ENCODE peak calls at places on chromosome 3, in seven cellular contexts. B, P, I, H, U, A and S are unnamed samples.

GRCh38 chr3:79664444-79664843 is 103.4 kb downstream of the ROBO1 start:
- DNase-seq in H (no peak), B (no peak), P (no peak), A (no peak), U (no peak), I (no peak), S (no peak)

GRCh38 chr3:53776494-53777101 is 69.6 kb downstream of the CHDH start:
- DNase-seq in I (no peak), A (no peak), U (no peak), P (no peak), B (no peak), H (no peak), S (no peak)

GRCh38 chr3:10653241-10653640 is 147.9 kb upstream of the ATP2B2 start:
- DNase-seq in H (no peak), I (no peak), B (no peak), P (no peak), U (no peak), A (no peak), S (no peak)

GRCh38 chr3:7385635-7386034 is 524.7 kb downstream of the GRM7 start:
- DNase-seq in U (no peak), I (no peak), B (no peak), H (no peak), A (no peak), P (no peak), S (no peak)

GRCh38 chr3:193701896-193702644 is 109.1 kb downstream of the OPA1 start:
- DNase-seq in A (no peak), H (no peak), I (no peak), P (peak; percentile 58), U (no peak), B (no peak), S (no peak)

GRCh38 chr3:151567477-151567876 is 106.6 kb upstream of the IGSF10 start:
- DNase-seq in B (no peak), U (no peak), I (no peak), A (no peak), P (no peak), H (no peak), S (no peak)

GRCh38 chr3:101133638-101134037 is 140.4 kb upstream of the ABI3BP start:
- DNase-seq in A (no peak), P (no peak), I (no peak), H (no peak), B (no peak), U (no peak), S (no peak)

GRCh38 chr3:194296448-194296831 is 54.7 kb downstream of the CPN2 start:
- DNase-seq in U (no peak), A (peak; percentile 86), I (no peak), B (no peak), P (peak; percentile 77), H (no peak), S (no peak)

GRCh38 chr3:150798122-150798618 is 35.2 kb upstream of the SIAH2 start:
- DNase-seq in P (peak; percentile 5), I (no peak), U (no peak), B (no peak), A (no peak), H (no peak), S (no peak)

GRCh38 chr3:48569808-48570450 is 6.3 kb upstream of the UCN2 start:
- DNase-seq in I (no peak), P (no peak), U (no peak), A (no peak), B (no peak), H (no peak), S (no peak)

GRCh38 chr3:13200951-13201350 is 127.7 kb upstream of the IQSEC1 start:
- DNase-seq in B (no peak), I (no peak), A (no peak), H (no peak), P (no peak), U (no peak), S (no peak)

GRCh38 chr3:14525685-14526631 is 14.2 kb downstream of the GRIP2 start:
- DNase-seq in B (no peak), U (no peak), P (peak; percentile 55), I (no peak), H (no peak), A (no peak), S (no peak)

GRCh38 chr3:120364821-120365220 is 15.7 kb upstream of the LRRC58 start:
- DNase-seq in A (peak; percentile 8), I (no peak), B (no peak), U (no peak), H (no peak), P (peak; percentile 61), S (no peak)

GRCh38 chr3:124701687-124702086 is 28.6 kb upstream of the UMPS start:
- DNase-seq in H (no peak), U (no peak), A (peak; percentile 53), P (peak; percentile 74), B (no peak), I (no peak), S (no peak)

GRCh38 chr3:46375814-46376213 is 5.1 kb downstream of the CCR5 start:
- DNase-seq in P (no peak), I (no peak), B (no peak), U (no peak), H (no peak), A (no peak), S (no peak)

GRCh38 chr3:45000823-45001222 is 24.8 kb downstream of the EXOSC7 start:
- DNase-seq in P (no peak), I (no peak), U (no peak), H (no peak), A (no peak), B (no peak), S (no peak)

GRCh38 chr3:123085293-123085949 is 18.6 kb downstream of the PDIA5 start:
- DNase-seq in H (no peak), I (no peak), B (no peak), U (no peak), P (no peak), A (no peak), S (no peak)

GRCh38 chr3:141979050-141979671 is 102.7 kb downstream of the ATP1B3 start:
- DNase-seq in B (no peak), U (no peak), P (peak; percentile 89), I (no peak), H (no peak), A (peak; percentile 68), S (no peak)